ENCODE peak calls at places on chromosomes 16 and 17, in eight cellular contexts. T, P, N, C, D, S, R and E are unnamed samples.

GRCh38 chr17:78925662-78926555 is 722 bp upstream of the TIMP2 start:
- DNase-seq in C (peak), D (peak), N (no peak), T (peak), S (no peak), R (peak), P (peak), E (peak)

GRCh38 chr17:2370211-2370589 is 30.7 kb downstream of the MNT start:
- DNase-seq in P (no peak), T (no peak), N (no peak), R (no peak), S (no peak), C (no peak), D (no peak), E (no peak)

GRCh38 chr17:52419256-52419655 is 260.7 kb upstream of the CA10 start:
- DNase-seq in R (no peak), T (no peak), S (no peak), P (no peak), D (peak), C (no peak), N (no peak), E (no peak)

GRCh38 chr17:44977740-44978584 is 9.9 kb upstream of the C1QL1 start:
- DNase-seq in N (no peak), C (no peak), S (no peak), P (no peak), D (no peak), R (no peak), T (no peak), E (no peak)

GRCh38 chr16:60558936-60559335 is 1477.3 kb downstream of the CDH8 start:
- DNase-seq in C (no peak), D (no peak), S (no peak), N (no peak), T (no peak), R (no peak), P (no peak), E (no peak)

GRCh38 chr17:79038545-79039135 is 14.7 kb downstream of the C1QTNF1 start:
- DNase-seq in T (no peak), C (peak), S (no peak), R (no peak), N (peak), D (peak), P (no peak), E (no peak)

GRCh38 chr16:13148836-13149235 is 247.4 kb downstream of the SHISA9 start:
- DNase-seq in R (no peak), S (no peak), C (no peak), P (no peak), D (no peak), T (no peak), N (no peak), E (no peak)

GRCh38 chr16:68823401-68823800 is 19.9 kb upstream of the TANGO6 start:
- DNase-seq in R (no peak), S (no peak), D (no peak), P (no peak), T (no peak), C (no peak), N (peak), E (no peak)

GRCh38 chr16:82195917-82196494 is 26.0 kb upstream of the MPHOSPH6 start:
- DNase-seq in S (no peak), T (no peak), N (no peak), P (no peak), C (no peak), D (no peak), R (no peak), E (no peak)

GRCh38 chr16:89723279-89724250 is 2.2 kb downstream of the ZNF276 start:
- DNase-seq in T (no peak), P (peak), N (no peak), S (peak), R (no peak), D (no peak), C (no peak), E (peak)

GRCh38 chr17:74202879-74203432 is 522 bp upstream of the RPL38 start:
- DNase-seq in N (no peak), D (no peak), C (no peak), S (no peak), P (no peak), T (no peak), R (no peak), E (no peak)

GRCh38 chr16:89484088-89484501 is 6.3 kb downstream of the ANKRD11 start:
- DNase-seq in N (no peak), T (no peak), D (no peak), C (no peak), P (no peak), S (no peak), R (no peak), E (no peak)

GRCh38 chr16:4262303-4262835 is 10.5 kb downstream of the TFAP4 start:
- DNase-seq in D (no peak), S (no peak), P (no peak), N (no peak), R (no peak), T (no peak), C (no peak), E (no peak)

GRCh38 chr17:5419959-5420653 is at the start of gene RPAIN:
- DNase-seq in R (peak), T (peak), N (peak), P (peak), S (peak), D (peak), C (peak), E (peak)

GRCh38 chr17:48878920-48879898 is 13.4 kb upstream of the ATP5MC1 start:
- DNase-seq in P (no peak), N (peak), R (peak), D (peak), C (no peak), S (peak), T (no peak), E (peak)

GRCh38 chr17:78652913-78653312 is 75.7 kb upstream of the DNAH17 start:
- DNase-seq in S (no peak), C (no peak), T (no peak), N (no peak), P (no peak), R (peak), D (no peak), E (no peak)

GRCh38 chr17:35588196-35588920 is 1.2 kb downstream of the AP2B1 start:
- DNase-seq in S (no peak), N (peak), T (no peak), D (no peak), R (peak), P (no peak), C (no peak), E (no peak)

GRCh38 chr17:21463204-21463661 is 87.1 kb downstream of the KCNJ12 start:
- DNase-seq in C (peak), S (no peak), P (no peak), N (no peak), R (no peak), D (no peak), T (no peak), E (no peak)

GRCh38 chr16:66135376-66135775 is 231.1 kb upstream of the CDH5 start:
- DNase-seq in T (no peak), S (no peak), P (peak), D (peak), N (no peak), C (peak), R (no peak), E (peak)

GRCh38 chr16:4520913-4521312 is 17.7 kb downstream of the CDIP1 start:
- DNase-seq in N (no peak), C (no peak), P (no peak), T (no peak), S (no peak), D (no peak), R (no peak), E (no peak)

GRCh38 chr16:27127293-27127692 is 60.6 kb downstream of the C16orf82 start:
- DNase-seq in N (no peak), S (no peak), T (no peak), D (no peak), P (no peak), R (no peak), C (no peak), E (no peak)

GRCh38 chr17:77319211-77320031 is 178.7 kb downstream of the SEC14L1 start:
- DNase-seq in N (peak), D (peak), S (peak), P (peak), T (peak), R (peak), C (peak), E (peak)

GRCh38 chr16:84357191-84357651 is 11.1 kb upstream of the ATP2C2 start:
- DNase-seq in D (no peak), C (no peak), R (peak), N (peak), S (no peak), T (no peak), P (no peak), E (no peak)

GRCh38 chr17:57553991-57554825 is 190.9 kb downstream of the CCDC182 start:
- DNase-seq in N (no peak), T (no peak), C (peak), D (no peak), S (no peak), R (no peak), P (no peak), E (peak)

GRCh38 chr16:62167551-62167950 is 131.3 kb upstream of the CDH8 start:
- DNase-seq in D (no peak), R (no peak), C (no peak), S (no peak), P (no peak), T (no peak), N (no peak), E (no peak)

GRCh38 chr17:83070800-83071341 is 8.5 kb upstream of the METRNL start:
- DNase-seq in D (no peak), S (no peak), N (no peak), T (no peak), P (no peak), R (no peak), C (no peak), E (no peak)

GRCh38 chr16:26951950-26952349 is 114.8 kb upstream of the C16orf82 start:
- DNase-seq in C (no peak), N (no peak), T (no peak), S (no peak), R (no peak), P (no peak), D (no peak), E (no peak)

GRCh38 chr17:34153988-34154387 is 101.1 kb upstream of the CCL2 start:
- DNase-seq in N (no peak), C (no peak), P (no peak), T (no peak), D (no peak), R (no peak), S (no peak), E (no peak)

GRCh38 chr16:28845173-28846079 is 722 bp downstream of the TUFM start:
- DNase-seq in C (no peak), T (no peak), N (no peak), P (no peak), S (no peak), D (no peak), R (peak), E (peak)

GRCh38 chr17:35448214-35448898 is at the start of gene SLFN13:
- DNase-seq in P (peak), R (peak), D (peak), C (peak), S (peak), T (no peak), N (peak), E (peak)

GRCh38 chr16:31138621-31139578 is 3.4 kb upstream of the PRSS8 start:
- DNase-seq in N (peak), R (no peak), P (no peak), S (no peak), D (peak), T (peak), C (peak), E (peak)

GRCh38 chr16:11085025-11085485 is 140.7 kb downstream of the CLEC16A start:
- DNase-seq in T (no peak), C (no peak), N (no peak), R (no peak), D (no peak), P (no peak), S (no peak), E (no peak)
- H3K27ac ChIP-seq in T (no peak), C (no peak), N (no peak), R (no peak), D (peak), P (no peak), S (no peak), E (peak)

DNA sequence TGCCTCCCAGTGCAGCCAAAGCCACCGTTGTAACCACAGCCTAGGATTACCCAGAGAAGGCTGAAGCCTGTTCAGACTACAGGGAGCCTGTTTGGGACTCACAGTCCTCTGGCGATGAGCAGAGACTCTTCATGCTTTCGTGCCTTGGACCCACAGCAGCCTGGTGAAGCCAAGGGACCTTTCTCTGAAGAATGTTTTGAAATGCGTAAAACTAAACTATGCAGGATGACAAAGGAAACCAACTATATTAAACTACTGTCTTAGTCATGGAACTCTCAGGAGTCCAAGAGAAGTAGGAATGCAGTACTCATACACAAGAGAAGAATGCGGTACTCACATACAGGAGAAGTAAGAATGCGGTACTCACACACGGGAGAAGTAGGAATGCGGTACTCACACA is 20.9 kb downstream of the ABR start:
- DNase-seq in P (no peak), R (no peak), T (no peak), N (no peak), C (no peak), D (no peak), S (no peak), E (no peak)
- H3K27ac ChIP-seq in P (no peak), R (no peak), T (no peak), N (no peak), C (no peak), D (no peak), S (no peak), E (no peak)

GRCh38 chr16:473046-474043 is 47.9 kb downstream of the RAB11FIP3 start:
- DNase-seq in C (no peak), D (no peak), T (no peak), R (no peak), S (no peak), N (no peak), P (no peak), E (no peak)

GRCh38 chr16:474420-475122 is 49.1 kb downstream of the RAB11FIP3 start:
- DNase-seq in P (no peak), N (no peak), S (no peak), C (no peak), R (no peak), D (no peak), T (no peak), E (peak)

GRCh38 chr16:476039-476438 is 50.6 kb downstream of the RAB11FIP3 start:
- DNase-seq in N (no peak), S (no peak), R (no peak), C (no peak), T (no peak), P (no peak), D (no peak), E (peak)

GRCh38 chr16:477758-478157 is 49.8 kb upstream of the CAPN15 start:
- DNase-seq in T (no peak), D (peak), C (no peak), N (no peak), P (no peak), R (no peak), S (no peak), E (no peak)

GRCh38 chr16:477287-477686 is 50.2 kb upstream of the CAPN15 start:
- DNase-seq in N (no peak), P (no peak), C (no peak), D (no peak), S (no peak), R (no peak), T (no peak), E (no peak)
- H3K27ac ChIP-seq in N (peak), P (no peak), C (no peak), D (peak), S (no peak), R (no peak), T (no peak), E (no peak)

DNA sequence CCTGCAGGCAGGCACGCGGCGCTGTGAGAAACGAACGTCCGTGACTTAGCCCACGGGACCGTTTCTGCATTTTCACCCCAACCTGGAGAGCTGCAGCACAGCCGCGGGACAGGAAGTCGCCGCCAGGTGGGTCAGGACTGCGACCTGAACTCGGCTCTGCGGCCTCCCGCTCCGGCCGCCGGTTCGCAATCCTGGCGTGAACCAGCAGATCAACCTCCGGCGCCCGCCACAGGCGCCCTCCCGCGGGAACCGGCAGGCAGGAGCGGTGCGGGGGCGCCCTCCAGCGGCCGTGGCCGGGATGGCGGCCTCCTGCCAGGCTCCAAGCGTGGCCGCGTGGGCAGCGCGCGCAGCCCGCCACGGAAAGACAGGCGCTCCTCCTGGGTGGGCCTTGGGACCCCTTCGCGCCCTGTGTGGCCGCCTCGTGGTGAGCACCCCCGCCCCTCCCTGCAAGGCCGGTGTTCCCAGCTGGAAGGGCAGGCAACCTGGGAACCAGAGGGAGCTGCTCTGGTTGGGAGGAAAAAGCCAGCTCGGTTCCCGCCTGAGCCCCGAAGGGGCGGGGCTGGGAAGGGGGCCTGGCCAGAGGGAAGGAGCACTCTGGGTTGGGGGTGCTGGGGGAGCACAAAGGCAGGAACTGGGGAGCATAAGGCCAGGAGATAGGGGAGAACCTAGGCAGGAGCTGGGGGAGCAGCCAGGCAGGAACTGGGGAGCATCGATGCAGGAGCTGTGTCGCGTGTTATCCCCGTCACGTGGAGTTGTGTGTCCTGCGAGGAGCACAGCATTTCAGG is 28.2 kb downstream of the ACTG1 start:
- DNase-seq in T (peak), R (peak), D (peak), C (peak), P (peak), N (peak), S (peak), E (peak)
- H3K27ac ChIP-seq in T (no peak), R (peak), D (no peak), C (no peak), P (no peak), N (peak), S (peak), E (no peak)

GRCh38 chr17:75241502-75241901 is 19.9 kb downstream of the GGA3 start:
- DNase-seq in N (no peak), P (no peak), D (no peak), C (no peak), R (no peak), T (no peak), S (no peak), E (no peak)
- H3K27ac ChIP-seq in N (peak), P (no peak), D (peak), C (no peak), R (peak), T (no peak), S (peak), E (peak)

GRCh38 chr17:39752241-39752831 is 14.6 kb downstream of the GRB7 start:
- DNase-seq in S (no peak), R (no peak), T (no peak), N (no peak), P (no peak), D (no peak), C (no peak), E (no peak)

GRCh38 chr17:39751016-39751543 is 13.3 kb downstream of the GRB7 start:
- DNase-seq in C (no peak), T (no peak), R (no peak), D (no peak), P (no peak), N (no peak), S (no peak), E (peak)

GRCh38 chr17:39747745-39748144 is 10.0 kb downstream of the GRB7 start:
- DNase-seq in T (no peak), C (no peak), S (no peak), R (no peak), P (no peak), D (no peak), N (no peak), E (no peak)

GRCh38 chr17:39751637-39752036 is 13.9 kb downstream of the GRB7 start:
- DNase-seq in T (no peak), S (no peak), C (no peak), R (no peak), D (no peak), P (no peak), N (no peak), E (no peak)

DNA sequence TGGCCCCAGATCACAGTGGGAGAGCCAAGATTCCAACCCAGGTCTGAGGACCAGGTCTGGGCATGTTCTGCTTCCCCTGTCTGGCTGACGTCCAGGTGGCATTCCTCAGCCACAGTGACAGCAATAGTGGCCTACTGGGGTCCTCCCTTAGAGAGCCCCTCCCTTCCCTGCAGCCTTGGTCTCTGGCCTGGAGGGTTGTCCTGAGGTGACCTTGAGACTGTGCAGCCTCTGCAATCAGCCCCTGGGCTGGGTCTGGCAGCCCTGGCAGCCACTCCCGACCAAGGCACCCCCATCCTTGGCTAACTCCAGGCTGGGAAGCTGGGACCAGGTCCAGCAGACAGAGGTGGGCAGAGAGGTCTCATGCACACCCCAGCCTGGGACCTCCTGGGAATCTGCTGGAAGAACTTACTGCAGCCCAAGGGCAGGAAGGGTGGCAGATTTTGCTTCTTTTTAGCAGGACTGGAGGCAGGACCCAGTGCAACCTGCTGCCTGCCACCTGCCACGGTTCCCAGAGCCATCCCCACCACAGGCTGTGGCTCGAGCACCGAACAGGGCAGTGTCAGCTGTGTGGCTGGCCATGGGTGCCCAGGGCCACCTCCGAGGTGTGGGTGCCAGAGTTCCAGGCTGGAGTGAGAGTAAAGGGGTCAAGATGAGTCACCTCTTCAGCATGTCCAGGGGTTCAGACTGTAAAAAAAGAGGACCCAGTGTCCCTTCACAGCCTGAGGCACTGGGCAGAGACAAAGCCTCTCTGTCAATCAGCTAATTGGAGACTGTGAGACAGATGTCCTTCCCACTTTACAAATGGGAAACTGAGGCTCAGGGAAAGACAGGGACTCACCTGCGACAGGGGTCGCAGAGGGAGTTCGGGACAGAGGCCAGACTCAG is 12.6 kb downstream of the GRB7 start:
- DNase-seq in R (no peak), S (no peak), T (no peak), N (peak), D (no peak), C (no peak), P (no peak), E (peak)
- H3K27ac ChIP-seq in R (no peak), S (no peak), T (no peak), N (peak), D (no peak), C (no peak), P (no peak), E (no peak)

DNA sequence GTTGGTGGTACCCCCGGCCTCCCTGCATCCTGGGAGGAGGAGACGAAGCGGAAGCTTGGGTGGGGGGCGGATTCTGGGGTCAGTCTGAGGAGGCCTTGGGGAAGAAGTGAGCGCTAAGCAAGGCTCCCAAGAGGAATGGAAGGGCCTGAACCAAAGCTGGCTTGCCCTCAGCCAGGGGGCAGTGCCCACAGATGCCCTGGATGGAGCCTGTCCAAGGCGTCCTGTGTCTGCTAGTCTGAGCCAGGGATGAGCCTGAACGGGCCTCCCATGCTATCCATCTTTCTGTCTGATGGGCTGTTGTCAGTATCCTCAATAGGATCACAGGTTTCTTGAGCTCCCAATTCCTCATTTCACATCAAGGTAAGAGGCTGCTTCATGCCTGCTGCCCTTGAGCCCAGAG is 122.3 kb upstream of the LHX1 start:
- DNase-seq in D (no peak), R (no peak), N (no peak), S (no peak), T (no peak), P (no peak), C (no peak), E (no peak)
- H3K27ac ChIP-seq in D (no peak), R (no peak), N (no peak), S (no peak), T (no peak), P (no peak), C (no peak), E (no peak)